ENCODE peak calls at places on chromosomes 1 and 21, in five cellular contexts. A, J, F, R and E are unnamed samples.
A peak's percentile ranks its signal among the peaks of the same experiment; 100 is the strongest.

GRCh38 chr1:8497196-8497878 is 179.4 kb downstream of the SLC45A1 start:
- DNase-seq in F (peak; percentile 84), J (peak; percentile 74), R (no peak), A (no peak), E (peak; percentile 89)

GRCh38 chr21:34807146-34807880 is 138.5 kb downstream of the CLIC6 start:
- DNase-seq in F (no peak), J (peak; percentile 97), R (no peak), A (peak; percentile 95), E (peak; percentile 74)

GRCh38 chr1:53725238-53725689 is 13.7 kb downstream of the GLIS1 start:
- DNase-seq in R (no peak), J (peak; percentile 77), A (no peak), F (no peak), E (peak; percentile 25)

GRCh38 chr1:34825455-34826081 is 32.8 kb downstream of the GJA4 start:
- DNase-seq in F (no peak), A (no peak), R (peak; percentile 24), J (no peak), E (no peak)

GRCh38 chr1:204634260-204634910 is 51.2 kb downstream of the LRRN2 start:
- DNase-seq in A (no peak), F (no peak), R (no peak), J (no peak), E (no peak)

GRCh38 chr21:35329940-35330670 is 281.0 kb upstream of the RUNX1 start:
- DNase-seq in A (no peak), J (no peak), R (no peak), F (no peak), E (peak; percentile 43)

GRCh38 chr1:189597083-189597482 is 880.6 kb downstream of the BRINP3 start:
- DNase-seq in J (no peak), R (no peak), A (no peak), F (no peak), E (no peak)

GRCh38 chr1:152811050-152811449 is 721 bp upstream of the LCE1B start:
- DNase-seq in J (no peak), A (peak; percentile 55), F (no peak), R (no peak), E (no peak)

GRCh38 chr1:12309783-12310742 is 80.2 kb downstream of the VPS13D start:
- DNase-seq in R (no peak), A (no peak), J (no peak), F (no peak), E (peak; percentile 17)

GRCh38 chr21:31967334-31967733 is 94.5 kb downstream of the HUNK start:
- DNase-seq in A (no peak), F (no peak), R (no peak), J (no peak), E (no peak)

GRCh38 chr1:190588424-190588823 is 110.8 kb upstream of the BRINP3 start:
- DNase-seq in R (no peak), A (no peak), F (no peak), J (no peak), E (peak; percentile 4)

GRCh38 chr1:38114231-38114630 is 67.6 kb upstream of the POU3F1 start:
- DNase-seq in A (no peak), F (no peak), R (no peak), J (no peak), E (no peak)

GRCh38 chr1:164320780-164321683 is 238.0 kb upstream of the PBX1 start:
- DNase-seq in F (no peak), R (peak; percentile 35), J (no peak), A (no peak), E (peak; percentile 59)

GRCh38 chr1:41891403-41891896 is 27.3 kb downstream of the HIVEP3 start:
- DNase-seq in R (no peak), A (no peak), F (peak; percentile 46), J (peak; percentile 54), E (no peak)

GRCh38 chr1:231324660-231325059 is 13.0 kb downstream of the EXOC8 start:
- DNase-seq in F (no peak), R (no peak), A (no peak), J (no peak), E (no peak)

GRCh38 chr1:232166942-232167341 is 463.0 kb downstream of the SIPA1L2 start:
- DNase-seq in J (no peak), F (no peak), R (no peak), A (no peak), E (no peak)

GRCh38 chr1:63877816-63878215 is 104.0 kb downstream of the ROR1 start:
- DNase-seq in R (no peak), A (peak; percentile 83), F (no peak), J (peak; percentile 75), E (peak; percentile 74)
- H3K4me1 ChIP-seq in R (peaks cover 69% of the 10 kb centered on the region), A (peaks cover 26% of the 10 kb centered on the region), F (no peaks in the 10 kb centered on the region), J (peaks cover 24% of the 10 kb centered on the region), E (peaks cover 76% of the 10 kb centered on the region)

GRCh38 chr1:19404748-19405147 is 80.6 kb downstream of the CAPZB start:
- DNase-seq in J (no peak), F (no peak), A (no peak), R (no peak), E (no peak)
- H3K4me1 ChIP-seq in J (peaks cover 33% of the 10 kb centered on the region), F (no peaks in the 10 kb centered on the region), A (no peaks in the 10 kb centered on the region), R (peaks cover 91% of the 10 kb centered on the region), E (peaks cover 39% of the 10 kb centered on the region)

GRCh38 chr1:186892936-186893335 is 64.2 kb downstream of the PLA2G4A start:
- DNase-seq in F (no peak), J (no peak), R (no peak), A (no peak), E (no peak)
- H3K4me1 ChIP-seq in F (no peaks in the 10 kb centered on the region), J (no peaks in the 10 kb centered on the region), R (peaks cover 10% of the 10 kb centered on the region), A (peaks cover 11% of the 10 kb centered on the region), E (peaks cover 27% of the 10 kb centered on the region)

DNA sequence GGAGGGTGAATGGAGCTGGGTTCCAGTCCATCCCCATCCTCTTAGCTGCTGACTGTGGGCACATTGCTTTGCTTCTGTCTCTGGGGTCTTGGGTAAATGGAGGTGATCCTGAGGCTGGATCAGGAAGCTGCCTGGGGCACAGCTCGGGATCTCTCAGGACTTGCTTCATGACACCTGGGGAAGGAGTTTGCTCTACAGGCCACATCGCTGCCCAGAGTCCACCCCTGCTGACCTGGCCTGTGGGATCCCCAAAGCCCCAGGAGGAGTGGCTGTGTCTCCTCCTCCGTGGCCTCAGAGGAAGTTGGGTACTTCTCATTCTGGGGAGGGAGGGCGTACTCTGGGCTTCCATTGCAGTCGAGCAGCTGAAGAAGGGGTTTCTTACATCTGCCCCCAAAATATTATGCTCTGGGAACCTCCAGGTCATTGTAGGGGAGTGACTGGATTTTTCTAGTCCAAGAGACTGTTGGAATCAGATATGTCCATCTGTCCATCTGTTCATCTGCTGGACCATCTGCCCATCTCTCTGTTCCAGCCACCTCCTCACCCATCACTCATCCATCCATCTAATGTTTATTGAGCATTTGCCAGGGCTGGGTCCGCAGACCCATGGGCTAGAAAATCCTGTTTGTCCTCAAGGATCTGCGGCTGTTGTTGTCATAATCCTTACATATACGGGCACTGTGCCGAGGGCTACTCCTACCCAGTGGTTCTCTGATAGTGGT is 45.9 kb downstream of the ARHGEF10L start:
- DNase-seq in F (no peak), J (no peak), A (no peak), R (no peak), E (no peak)
- H3K4me1 ChIP-seq in F (peaks cover 4% of the 10 kb centered on the region), J (peaks cover 30% of the 10 kb centered on the region), A (peaks cover 28% of the 10 kb centered on the region), R (peaks cover 49% of the 10 kb centered on the region), E (peaks cover 35% of the 10 kb centered on the region)

GRCh38 chr1:221100196-221100950 is 221.1 kb downstream of the HLX start:
- DNase-seq in J (peak; percentile 86), R (no peak), F (no peak), A (no peak), E (peak; percentile 69)

GRCh38 chr1:221104596-221104995 is 225.4 kb downstream of the HLX start:
- DNase-seq in A (no peak), J (no peak), R (no peak), F (no peak), E (no peak)

GRCh38 chr1:221099747-221100146 is 220.5 kb downstream of the HLX start:
- DNase-seq in A (no peak), J (no peak), F (no peak), R (no peak), E (no peak)

GRCh38 chr1:221102206-221102605 is 223.0 kb downstream of the HLX start:
- DNase-seq in F (no peak), A (no peak), R (no peak), J (no peak), E (no peak)

GRCh38 chr1:221101792-221102191 is 222.5 kb downstream of the HLX start:
- DNase-seq in J (peak; percentile 76), A (no peak), R (no peak), F (no peak), E (peak; percentile 75)
- H3K4me1 ChIP-seq in J (peaks cover 9% of the 10 kb centered on the region), A (no peaks in the 10 kb centered on the region), R (peaks cover 14% of the 10 kb centered on the region), F (no peaks in the 10 kb centered on the region), E (peaks cover 57% of the 10 kb centered on the region)

DNA sequence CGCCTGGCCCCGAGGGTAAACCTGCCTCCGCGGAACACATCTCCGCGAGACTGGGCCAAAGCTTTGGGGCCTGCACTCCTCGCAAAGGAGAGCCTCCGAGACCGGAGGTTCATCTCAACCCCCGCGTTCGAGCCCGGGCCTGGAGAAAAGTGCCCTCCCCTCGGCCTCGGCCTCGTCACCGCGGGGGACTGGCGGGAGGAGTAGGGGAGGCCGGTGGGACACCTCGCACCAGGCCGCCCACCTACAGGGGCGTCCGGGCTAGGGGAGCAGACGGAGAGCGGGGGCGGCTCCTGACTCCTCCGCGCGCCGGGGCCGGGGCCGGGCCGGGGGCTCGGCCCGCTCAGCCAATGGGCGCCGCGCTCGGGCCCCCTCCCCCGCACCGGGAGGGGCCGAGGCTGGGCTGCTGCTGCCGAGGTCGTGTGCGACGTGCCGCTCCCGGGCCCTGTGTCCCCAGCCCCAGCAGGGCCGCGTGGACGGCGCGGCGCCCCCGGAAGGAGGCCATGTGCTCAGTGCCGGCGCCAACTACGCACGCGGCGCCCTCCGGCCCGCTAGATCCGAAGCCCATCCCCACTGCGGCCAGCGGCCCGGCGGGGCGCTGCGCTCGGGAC is 684 bp downstream of the SLC2A1 start:
- DNase-seq in R (peak; percentile 65), A (no peak), F (peak; percentile 80), J (peak; percentile 40), E (peak; percentile 90)
- H3K4me1 ChIP-seq in R (peaks cover 60% of the 10 kb centered on the region), A (peaks cover 26% of the 10 kb centered on the region), F (peaks cover 72% of the 10 kb centered on the region), J (peaks cover 43% of the 10 kb centered on the region), E (peaks cover 11% of the 10 kb centered on the region)

DNA sequence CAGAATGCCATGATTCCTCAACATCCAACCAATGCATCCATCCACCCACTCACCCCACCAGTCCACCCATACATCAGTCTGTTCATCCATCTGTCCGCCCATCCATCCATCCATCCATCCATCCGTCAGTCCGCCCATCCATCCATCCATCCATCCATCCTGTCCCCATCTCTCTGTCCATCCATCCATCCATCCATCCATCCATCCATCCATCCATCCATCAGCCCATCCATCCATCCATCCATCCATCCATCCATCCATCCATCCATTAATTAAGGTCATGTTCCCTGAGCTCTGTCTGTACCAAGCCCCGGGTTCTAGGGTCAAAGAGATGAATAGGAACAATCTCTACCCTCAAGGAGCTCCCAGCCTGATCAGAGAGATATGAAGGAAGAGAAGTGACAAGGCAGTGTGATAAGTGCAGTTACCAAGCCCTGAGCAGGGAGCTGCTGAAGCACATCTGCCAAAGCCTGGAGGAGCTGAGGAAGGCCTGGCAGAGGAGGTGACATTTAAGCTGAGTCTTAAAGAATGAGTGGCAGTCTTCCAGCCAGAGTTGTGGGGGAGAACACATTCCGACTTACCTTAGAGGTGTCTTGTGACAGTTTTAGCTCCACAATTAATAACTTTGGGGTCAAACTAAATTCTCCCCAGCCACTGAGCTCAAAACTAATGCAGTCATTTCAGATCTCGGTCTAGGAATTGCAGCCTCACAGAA is 47.9 kb downstream of the GRIK3 start:
- DNase-seq in R (no peak), F (no peak), A (no peak), J (no peak), E (no peak)
- H3K4me1 ChIP-seq in R (no peaks in the 10 kb centered on the region), F (peaks cover 8% of the 10 kb centered on the region), A (no peaks in the 10 kb centered on the region), J (no peaks in the 10 kb centered on the region), E (no peaks in the 10 kb centered on the region)

GRCh38 chr1:226604846-226605572 is 56.4 kb downstream of the STUM start:
- DNase-seq in J (no peak), F (no peak), A (no peak), R (no peak), E (no peak)
- H3K4me1 ChIP-seq in J (peaks cover 4% of the 10 kb centered on the region), F (peaks cover 7% of the 10 kb centered on the region), A (peaks cover 8% of the 10 kb centered on the region), R (peaks cover 49% of the 10 kb centered on the region), E (peaks cover 72% of the 10 kb centered on the region)